ENCODE peak calls at places on chromosomes 1 and 21, in nine cellular contexts. G, T, P, Y, O, F, L, Q and A are unnamed samples.

GRCh38 chr21:40052276-40052675 is 185.0 kb downstream of the PCP4 start:
- DNase-seq in G (no peak), T (no peak), P (no peak), Y (no peak), O (no peak), F (no peak), L (no peak), Q (no peak), A (no peak)

GRCh38 chr1:180581635-180582039 is 22.9 kb downstream of the OVAAL start:
- DNase-seq in G (no peak), T (no peak), P (no peak), Y (no peak), O (no peak), F (no peak), L (peak; percentile 40), Q (no peak), A (no peak)

GRCh38 chr1:230633469-230633868 is 8.8 kb upstream of the COG2 start:
- DNase-seq in G (no peak), T (no peak), P (no peak), Y (no peak), O (no peak), F (no peak), L (no peak), Q (no peak), A (no peak)

GRCh38 chr1:78718566-78718965 is 68.9 kb downstream of the IFI44 start:
- DNase-seq in G (no peak), T (no peak), P (no peak), Y (no peak), O (no peak), F (no peak), L (no peak), Q (no peak), A (no peak)

GRCh38 chr1:6003568-6004411 is 11.6 kb upstream of the NPHP4 start:
- DNase-seq in G (no peak), T (peak; percentile 33), P (no peak), Y (no peak), O (peak; percentile 66), F (no peak), L (no peak), Q (no peak), A (no peak)

GRCh38 chr1:211574705-211575104 is 4.3 kb downstream of the SLC30A1 start:
- DNase-seq in G (no peak), T (no peak), P (no peak), Y (no peak), O (no peak), F (no peak), L (peak; percentile 46), Q (no peak), A (no peak)

GRCh38 chr1:109579044-109579443 is 30.6 kb downstream of the GNAI3 start:
- DNase-seq in G (no peak), T (no peak), P (no peak), Y (no peak), O (no peak), F (no peak), L (no peak), Q (no peak), A (no peak)

GRCh38 chr1:241696815-241697639 is 44.9 kb downstream of the WDR64 start:
- DNase-seq in G (no peak), T (no peak), P (no peak), Y (no peak), O (no peak), F (no peak), L (no peak), Q (no peak), A (no peak)

GRCh38 chr1:64679177-64679576 is 65.7 kb upstream of the RAVER2 start:
- DNase-seq in G (no peak), T (no peak), P (no peak), Y (no peak), O (no peak), F (peak; percentile 31), L (no peak), Q (no peak), A (no peak)

GRCh38 chr1:28755701-28756100 is 19.0 kb downstream of the YTHDF2 start:
- DNase-seq in G (no peak), T (no peak), P (no peak), Y (no peak), O (no peak), F (no peak), L (no peak), Q (no peak), A (no peak)

GRCh38 chr1:99173282-99173681 is 91.0 kb upstream of the PLPPR4 start:
- DNase-seq in G (no peak), T (no peak), P (no peak), Y (no peak), O (no peak), F (no peak), L (no peak), Q (peak; percentile 13), A (no peak)

GRCh38 chr1:36803870-36804560 is 230.3 kb downstream of the GRIK3 start:
- DNase-seq in G (no peak), T (no peak), P (no peak), Y (no peak), O (no peak), F (no peak), L (no peak), Q (no peak), A (no peak)

GRCh38 chr1:200182701-200183100 is 155.2 kb downstream of the NR5A2 start:
- DNase-seq in G (no peak), T (no peak), P (no peak), Y (no peak), O (no peak), F (no peak), L (peak; percentile 41), Q (no peak), A (no peak)

DNA sequence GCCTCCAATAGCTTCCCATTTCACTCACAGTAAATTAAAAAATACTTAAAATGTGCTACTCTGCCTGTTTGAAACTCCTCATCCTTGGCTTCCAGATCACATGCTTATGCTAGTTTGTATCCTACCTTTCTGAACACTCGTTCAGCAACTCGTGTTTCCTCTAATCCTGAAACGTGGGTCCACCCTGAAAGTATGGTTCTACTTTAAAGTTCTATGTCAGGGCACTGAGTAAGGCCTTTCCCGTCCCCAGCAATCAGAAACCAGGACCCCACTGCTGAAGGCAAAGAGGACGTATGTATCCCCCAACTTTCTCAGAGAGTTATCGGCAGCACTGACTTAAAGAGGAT is 419 bp upstream of the TSEN15 start:
- DNase-seq in G (no peak), T (no peak), P (no peak), Y (no peak), O (no peak), F (no peak), L (no peak), Q (no peak), A (no peak)
- H3K4me3 ChIP-seq in G (peak overlapping the region; percentile 75), T (peak overlapping the region; percentile 92), P (peak overlapping the region; percentile 62), Y (peak overlapping the region; percentile 89), O (peak overlapping the region; percentile 83), F (peak overlapping the region; percentile 84), L (peak overlapping the region; percentile 64), Q (peak overlapping the region; percentile 67), A (peak overlapping the region; percentile 100)

GRCh38 chr1:10648689-10649483 is 147.6 kb downstream of the CASZ1 start:
- DNase-seq in G (no peak), T (no peak), P (no peak), Y (no peak), O (no peak), F (no peak), L (no peak), Q (no peak), A (no peak)

GRCh38 chr1:10649484-10650201 is 146.8 kb downstream of the CASZ1 start:
- DNase-seq in G (no peak), T (no peak), P (no peak), Y (no peak), O (no peak), F (no peak), L (no peak), Q (no peak), A (no peak)

GRCh38 chr1:10646347-10646861 is 150.0 kb downstream of the CASZ1 start:
- DNase-seq in G (peak; percentile 51), T (no peak), P (no peak), Y (no peak), O (no peak), F (no peak), L (peak; percentile 89), Q (no peak), A (no peak)

GRCh38 chr1:10644307-10645128 is 151.9 kb downstream of the CASZ1 start:
- DNase-seq in G (no peak), T (no peak), P (no peak), Y (no peak), O (no peak), F (no peak), L (peak; percentile 78), Q (no peak), A (no peak)

GRCh38 chr1:10647414-10648170 is 148.9 kb downstream of the CASZ1 start:
- DNase-seq in G (no peak), T (no peak), P (no peak), Y (no peak), O (no peak), F (no peak), L (no peak), Q (no peak), A (no peak)
- TF ChIP-seq CTCF in G (no peak), T (no peak), P (no peak), Y (no peak), O (no peak), F (no peak), L (no peak), Q (no peak), A (no peak)

DNA sequence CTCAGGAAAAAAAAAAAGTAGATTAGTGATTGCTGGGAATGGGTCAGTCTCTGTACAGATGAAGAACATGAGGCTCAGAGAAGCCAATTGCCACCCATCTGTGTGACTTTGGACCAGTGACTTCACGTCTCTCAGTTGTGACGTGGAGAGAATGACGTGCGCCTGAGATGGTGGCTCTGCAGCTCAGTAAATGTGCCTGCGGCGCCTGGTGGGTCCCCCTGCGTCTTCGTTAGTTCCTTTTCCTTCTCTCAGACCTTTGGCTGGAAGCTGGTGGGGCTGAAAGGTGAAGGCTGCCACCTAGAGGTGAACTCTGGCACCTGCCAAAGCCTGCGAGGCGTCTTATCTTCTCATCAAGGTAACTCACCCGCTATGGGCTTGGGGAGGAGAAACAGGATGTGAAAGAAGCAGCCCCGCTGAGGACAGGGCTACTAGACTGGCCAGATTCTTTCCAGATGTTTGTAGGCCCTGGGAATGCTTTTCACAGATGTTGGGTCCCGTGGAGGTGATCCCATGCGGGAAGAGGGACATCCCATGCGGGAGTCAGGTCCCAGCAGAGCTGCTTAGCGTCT is 8.7 kb upstream of the E2F2 start:
- DNase-seq in G (peak; percentile 92), T (peak; percentile 96), P (peak; percentile 95), Y (peak; percentile 90), O (peak; percentile 51), F (peak; percentile 91), L (peak; percentile 87), Q (peak; percentile 69), A (peak; percentile 93)
- H3K4me3 ChIP-seq in G (no peak overlapping the region), T (no peak overlapping the region), P (no peak overlapping the region), Y (peak overlapping the region; percentile 9), O (peak overlapping the region; percentile 25), F (no peak overlapping the region), L (no peak overlapping the region), Q (no peak overlapping the region), A (no peak overlapping the region)

DNA sequence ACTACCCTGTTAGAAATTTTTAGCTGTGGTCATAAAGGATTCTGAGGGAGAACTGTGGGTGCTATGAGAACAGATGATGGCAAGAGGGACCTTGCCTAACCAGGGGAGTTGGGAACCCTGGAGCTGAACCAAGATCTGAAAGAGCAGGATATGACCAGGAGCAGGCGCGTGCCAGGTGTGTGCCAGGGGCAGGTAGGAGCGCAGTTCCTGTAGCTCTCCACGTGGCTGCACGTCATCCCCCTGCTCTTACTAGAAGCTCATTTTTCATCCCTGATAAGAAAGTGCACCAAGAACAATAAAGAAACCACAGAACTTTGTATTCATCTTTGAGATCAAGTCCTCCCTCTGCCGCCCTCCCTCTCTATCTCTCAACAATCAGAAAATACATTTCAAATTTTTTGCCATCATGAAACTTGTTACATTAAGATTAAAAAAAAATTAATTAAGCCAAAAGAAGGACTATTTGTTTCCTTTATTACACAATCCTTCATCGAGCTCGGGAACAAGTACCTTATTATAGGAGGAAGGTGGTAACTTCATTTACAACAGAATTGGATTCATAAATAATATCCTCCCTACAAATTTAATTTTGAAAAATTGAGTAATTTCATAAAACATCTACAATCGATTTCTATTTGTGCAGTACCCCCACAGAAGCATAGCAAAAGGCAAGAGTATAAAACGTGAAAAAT is 78.5 kb downstream of the SLC35F3 start:
- DNase-seq in G (no peak), T (no peak), P (no peak), Y (no peak), O (no peak), F (peak; percentile 22), L (peak; percentile 87), Q (no peak), A (no peak)
- TF ChIP-seq CTCF in G (no peak), T (no peak), P (no peak), Y (no peak), O (no peak), F (no peak), L (no peak), Q (no peak), A (no peak)